ENCODE peak calls at places on chromosomes 16 and 17, in four cellular contexts. F, Z, K and J are unnamed samples.

GRCh38 chr17:31499771-31500554 is 108.5 kb downstream of the RAB11FIP4 start:
- DNase-seq in F (no peak), Z (peak), K (peak), J (peak)

GRCh38 chr17:50884354-50885311 is 18.5 kb upstream of the TOB1 start:
- DNase-seq in F (no peak), Z (no peak), K (no peak), J (no peak)

GRCh38 chr16:23962001-23962400 is 126.2 kb downstream of the PRKCB start:
- DNase-seq in F (no peak), Z (no peak), K (no peak), J (no peak)

GRCh38 chr17:56708220-56708567 is 114.7 kb downstream of the NOG start:
- DNase-seq in F (no peak), Z (no peak), K (no peak), J (no peak)

GRCh38 chr17:17213775-17214174 is 7.6 kb upstream of the PLD6 start:
- DNase-seq in F (no peak), Z (no peak), K (no peak), J (no peak)

GRCh38 chr16:31093132-31093703 is 1.4 kb downstream of the VKORC1 start:
- DNase-seq in F (no peak), Z (no peak), K (peak), J (no peak)

GRCh38 chr16:55257971-55258613 is 65.9 kb upstream of the IRX6 start:
- DNase-seq in F (no peak), Z (peak), K (no peak), J (no peak)

GRCh38 chr16:4936991-4937781 is at the start of gene PPL:
- DNase-seq in F (peak), Z (peak), K (no peak), J (no peak)

GRCh38 chr16:88264641-88265285 is 118.0 kb upstream of the ZNF469 start:
- DNase-seq in F (no peak), Z (peak), K (no peak), J (peak)

GRCh38 chr17:58710948-58711552 is 18.6 kb downstream of the RAD51C start:
- DNase-seq in F (peak), Z (peak), K (no peak), J (no peak)

GRCh38 chr16:67537636-67538591 is 9.3 kb downstream of the RIPOR1 start:
- DNase-seq in F (no peak), Z (peak), K (no peak), J (no peak)

GRCh38 chr17:81025065-81025751 is 9.7 kb upstream of the BAIAP2 start:
- DNase-seq in F (no peak), Z (no peak), K (no peak), J (peak)

GRCh38 chr17:14052886-14053615 is 16.3 kb upstream of the COX10 start:
- DNase-seq in F (no peak), Z (no peak), K (no peak), J (no peak)

GRCh38 chr17:34584805-34585416 is 5.5 kb downstream of the TMEM132E start:
- DNase-seq in F (no peak), Z (no peak), K (no peak), J (peak)

GRCh38 chr17:80619535-80620235 is 75.0 kb downstream of the RPTOR start:
- DNase-seq in F (no peak), Z (no peak), K (no peak), J (no peak)

GRCh38 chr17:31554930-31555329 is 163.5 kb downstream of the RAB11FIP4 start:
- DNase-seq in F (no peak), Z (no peak), K (no peak), J (no peak)

GRCh38 chr17:16417896-16418683 is 2.7 kb downstream of the TRPV2 start:
- DNase-seq in F (no peak), Z (no peak), K (no peak), J (no peak)

GRCh38 chr16:86380045-86380444 is 130.3 kb upstream of the FOXF1 start:
- DNase-seq in F (no peak), Z (no peak), K (no peak), J (no peak)